ENCODE peak calls at places on chromosomes 4 and X, in four cellular contexts. One of them, this sample, is unnamed.

GRCh38 chr4:183416878-183417277 is 27.6 kb upstream of the CDKN2AIP start:
- DNase-seq in GM23338: no peak
- DNase-seq in SK-N-SH: no peak
- DNase-seq in HCT116: no peak
- DNase-seq in this sample: no peak

GRCh38 chr4:144090744-144091143 is 49.8 kb downstream of the GYPA start:
- DNase-seq in GM23338: peak; percentile 9
- DNase-seq in SK-N-SH: no peak
- DNase-seq in HCT116: no peak
- DNase-seq in this sample: no peak

GRCh38 chr4:1776521-1777161 is 16.5 kb upstream of the FGFR3 start:
- DNase-seq in GM23338: no peak
- DNase-seq in SK-N-SH: no peak
- DNase-seq in HCT116: no peak
- DNase-seq in this sample: no peak

GRCh38 chr4:39446842-39447573 is 11.7 kb downstream of the RPL9 start:
- DNase-seq in GM23338: peak; percentile 91
- DNase-seq in SK-N-SH: no peak
- DNase-seq in HCT116: no peak
- DNase-seq in this sample: no peak

GRCh38 chr4:152079543-152080293 is 318.9 kb upstream of the GATB start:
- DNase-seq in GM23338: no peak
- DNase-seq in SK-N-SH: no peak
- DNase-seq in HCT116: no peak
- DNase-seq in this sample: no peak

GRCh38 chr4:6182390-6183280 is 17.7 kb downstream of the JAKMIP1 start:
- DNase-seq in GM23338: no peak
- DNase-seq in SK-N-SH: no peak
- DNase-seq in HCT116: no peak
- DNase-seq in this sample: no peak

GRCh38 chr4:141455651-141456050 is 180.7 kb upstream of the IL15 start:
- DNase-seq in GM23338: no peak
- DNase-seq in SK-N-SH: no peak
- DNase-seq in HCT116: no peak
- DNase-seq in this sample: no peak

GRCh38 chrX:105314468-105314867 is 94.0 kb upstream of the TEX13A start:
- DNase-seq in GM23338: no peak
- DNase-seq in SK-N-SH: no peak
- DNase-seq in HCT116: no peak
- DNase-seq in this sample: no peak

GRCh38 chr4:148649669-148650331 is 207.6 kb upstream of the NR3C2 start:
- DNase-seq in GM23338: no peak
- DNase-seq in SK-N-SH: no peak
- DNase-seq in HCT116: no peak
- DNase-seq in this sample: no peak

GRCh38 chrX:100413231-100413630 is 3.2 kb upstream of the PCDH19 start:
- DNase-seq in GM23338: peak; percentile 80
- DNase-seq in SK-N-SH: peak; percentile 63
- DNase-seq in HCT116: no peak
- DNase-seq in this sample: peak; percentile 4

GRCh38 chrX:99469439-99469838 is 940.6 kb downstream of the PCDH19 start:
- DNase-seq in GM23338: no peak
- DNase-seq in SK-N-SH: no peak
- DNase-seq in HCT116: no peak
- DNase-seq in this sample: no peak

GRCh38 chr4:152045781-152046571 is 285.2 kb upstream of the GATB start:
- DNase-seq in GM23338: peak; percentile 96
- DNase-seq in SK-N-SH: no peak
- DNase-seq in HCT116: peak; percentile 59
- DNase-seq in this sample: no peak

GRCh38 chr4:64121803-64122202 is 287.4 kb downstream of the TECRL start:
- DNase-seq in GM23338: no peak
- DNase-seq in SK-N-SH: no peak
- DNase-seq in HCT116: no peak
- DNase-seq in this sample: no peak

GRCh38 chr4:127484101-127484500 is 148.7 kb upstream of the INTU start:
- DNase-seq in GM23338: no peak
- DNase-seq in SK-N-SH: no peak
- DNase-seq in HCT116: no peak
- DNase-seq in this sample: no peak

GRCh38 chr4:127482049-127482448 is 150.7 kb upstream of the INTU start:
- DNase-seq in GM23338: no peak
- DNase-seq in SK-N-SH: no peak
- DNase-seq in HCT116: no peak
- DNase-seq in this sample: no peak

GRCh38 chr4:127486248-127486647 is 146.5 kb upstream of the INTU start:
- DNase-seq in GM23338: no peak
- DNase-seq in SK-N-SH: no peak
- DNase-seq in HCT116: no peak
- DNase-seq in this sample: no peak
- H3K4me3 ChIP-seq in GM23338: no peak overlapping the region
- H3K4me3 ChIP-seq in SK-N-SH: no peak overlapping the region
- H3K4me3 ChIP-seq in HCT116: no peak overlapping the region
- H3K4me3 ChIP-seq in this sample: no peak overlapping the region

GRCh38 chrX:147626605-147627004 is 285.1 kb upstream of the FMR1 start:
- DNase-seq in GM23338: no peak
- DNase-seq in SK-N-SH: no peak
- DNase-seq in HCT116: no peak
- DNase-seq in this sample: no peak
- TF ChIP-seq REST in GM23338: no peak
- TF ChIP-seq REST in SK-N-SH: no peak
- TF ChIP-seq REST in HCT116: no peak
- TF ChIP-seq REST in this sample: no peak

GRCh38 chr4:121764303-121764701 is 662 bp downstream of the SMIM43 start:
- DNase-seq in GM23338: no peak
- DNase-seq in SK-N-SH: no peak
- DNase-seq in HCT116: no peak
- DNase-seq in this sample: no peak
- H3K4me3 ChIP-seq in GM23338: peak overlapping the region; percentile 80
- H3K4me3 ChIP-seq in SK-N-SH: peak overlapping the region; percentile 61
- H3K4me3 ChIP-seq in HCT116: no peak overlapping the region
- H3K4me3 ChIP-seq in this sample: no peak overlapping the region

DNA sequence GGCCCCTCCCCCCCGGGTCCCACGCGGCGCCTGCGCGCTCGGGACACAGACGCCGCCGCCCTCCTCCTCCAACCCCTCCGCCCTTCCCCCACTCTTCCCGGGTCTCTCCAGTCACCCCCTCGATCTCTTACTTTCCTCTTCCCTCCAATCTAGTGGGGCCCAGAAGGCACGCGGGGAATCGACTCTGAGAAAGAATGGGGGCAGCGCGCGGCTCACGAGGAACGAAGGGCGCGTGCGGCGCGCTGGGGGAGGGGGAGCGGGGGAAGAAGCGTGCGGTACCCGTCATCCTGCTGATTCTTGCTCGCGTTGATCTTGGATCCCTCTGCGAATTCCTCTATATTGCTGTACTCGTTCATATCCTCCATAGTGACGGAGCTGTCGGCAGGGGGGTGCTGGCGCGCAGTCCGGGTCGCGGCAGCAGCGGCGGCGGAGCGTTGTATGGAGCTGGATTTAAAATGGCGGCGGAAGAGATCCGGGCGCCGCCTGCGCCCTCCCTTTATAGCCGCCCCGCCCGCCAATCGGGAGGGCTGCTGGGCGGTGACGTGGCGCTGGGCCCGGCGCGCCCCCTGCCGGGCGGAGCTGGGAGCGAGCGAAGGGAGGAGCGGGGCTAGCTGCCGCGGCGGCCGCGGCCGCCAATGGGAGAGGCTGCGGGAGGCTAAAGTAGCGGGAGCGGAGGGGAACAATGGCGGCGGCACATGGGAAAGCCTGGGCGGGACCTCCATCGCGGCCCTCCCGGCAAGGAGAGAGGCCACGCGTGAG is 1.1 kb downstream of the HNRNPDL start:
- DNase-seq in GM23338: peak; percentile 90
- DNase-seq in SK-N-SH: peak; percentile 96
- DNase-seq in HCT116: peak; percentile 76
- DNase-seq in this sample: peak; percentile 89
- TF ChIP-seq REST in GM23338: no peak
- TF ChIP-seq REST in SK-N-SH: peak; percentile 13
- TF ChIP-seq REST in HCT116: no peak
- TF ChIP-seq REST in this sample: peak; percentile 51

GRCh38 chrX:25001808-25002657 is 13.7 kb downstream of the ARX start:
- DNase-seq in GM23338: no peak
- DNase-seq in SK-N-SH: no peak
- DNase-seq in HCT116: no peak
- DNase-seq in this sample: no peak

GRCh38 chrX:25002658-25003015 is 13.1 kb downstream of the ARX start:
- DNase-seq in GM23338: no peak
- DNase-seq in SK-N-SH: no peak
- DNase-seq in HCT116: no peak
- DNase-seq in this sample: no peak

GRCh38 chrX:25004485-25005032 is 11.2 kb downstream of the ARX start:
- DNase-seq in GM23338: no peak
- DNase-seq in SK-N-SH: no peak
- DNase-seq in HCT116: no peak
- DNase-seq in this sample: no peak

GRCh38 chrX:25004040-25004439 is 11.7 kb downstream of the ARX start:
- DNase-seq in GM23338: no peak
- DNase-seq in SK-N-SH: no peak
- DNase-seq in HCT116: no peak
- DNase-seq in this sample: no peak

DNA sequence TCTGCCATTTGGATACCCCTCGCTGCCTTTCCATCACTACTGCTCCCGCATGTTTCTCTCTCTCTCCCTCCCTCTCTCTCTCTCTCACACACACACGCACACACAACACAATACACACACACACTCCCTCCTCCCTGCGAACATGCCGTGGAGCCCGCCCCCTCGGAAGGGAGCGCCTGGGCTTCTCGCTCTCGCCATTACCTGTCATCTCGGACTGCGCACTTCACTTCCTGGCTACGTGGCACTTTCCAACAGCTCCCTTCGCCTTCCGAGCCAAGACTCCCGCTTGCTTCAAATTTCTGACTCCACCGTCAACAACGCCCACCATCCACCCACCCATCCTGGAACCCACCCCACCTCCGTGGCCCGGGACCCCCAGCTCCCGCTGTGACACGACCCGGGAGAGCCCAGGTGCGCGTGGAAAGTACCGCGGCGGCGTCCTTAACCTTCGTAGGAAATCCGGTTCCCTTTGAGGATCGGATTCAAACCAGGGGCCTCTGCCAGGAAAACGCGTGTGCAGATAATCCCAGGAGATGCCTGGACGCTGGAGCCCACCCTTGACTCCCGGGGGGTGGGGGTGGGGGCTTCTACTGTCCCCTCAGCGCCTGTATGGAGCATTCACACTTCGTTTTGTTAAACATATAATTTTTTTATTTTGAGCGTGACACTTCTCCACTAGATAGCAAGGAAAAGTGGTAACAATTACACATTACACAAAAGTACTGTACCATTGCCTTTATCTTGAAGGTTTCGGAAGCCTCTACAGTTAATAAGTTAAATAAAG is 12.5 kb downstream of the ARX start:
- DNase-seq in GM23338: peak; percentile 67
- DNase-seq in SK-N-SH: no peak
- DNase-seq in HCT116: no peak
- DNase-seq in this sample: no peak
- H3K4me3 ChIP-seq in GM23338: peak overlapping the region; percentile 54
- H3K4me3 ChIP-seq in SK-N-SH: no peak overlapping the region
- H3K4me3 ChIP-seq in HCT116: no peak overlapping the region
- H3K4me3 ChIP-seq in this sample: no peak overlapping the region

GRCh38 chr4:164396439-164396838 is 357.5 kb upstream of the SMIM31 start:
- DNase-seq in GM23338: peak; percentile 14
- DNase-seq in SK-N-SH: no peak
- DNase-seq in HCT116: no peak
- DNase-seq in this sample: no peak
- TF ChIP-seq REST in GM23338: peak; percentile 77
- TF ChIP-seq REST in SK-N-SH: peak; percentile 75
- TF ChIP-seq REST in HCT116: peak; percentile 57
- TF ChIP-seq REST in this sample: peak; percentile 85

GRCh38 chr4:67480810-67481209 is 64.5 kb downstream of the CENPC start:
- DNase-seq in GM23338: no peak
- DNase-seq in SK-N-SH: no peak
- DNase-seq in HCT116: no peak
- DNase-seq in this sample: no peak
- H3K4me3 ChIP-seq in GM23338: no peak overlapping the region
- H3K4me3 ChIP-seq in SK-N-SH: no peak overlapping the region
- H3K4me3 ChIP-seq in HCT116: no peak overlapping the region
- H3K4me3 ChIP-seq in this sample: no peak overlapping the region

GRCh38 chrX:38150993-38151392 is 69.7 kb downstream of the SRPX start:
- DNase-seq in GM23338: no peak
- DNase-seq in SK-N-SH: no peak
- DNase-seq in HCT116: no peak
- DNase-seq in this sample: no peak
- TF ChIP-seq REST in GM23338: no peak
- TF ChIP-seq REST in SK-N-SH: no peak
- TF ChIP-seq REST in HCT116: no peak
- TF ChIP-seq REST in this sample: no peak

GRCh38 chr4:30720656-30721352 is 635 bp downstream of the PCDH7 start:
- DNase-seq in GM23338: peak; percentile 64
- DNase-seq in SK-N-SH: peak; percentile 55
- DNase-seq in HCT116: no peak
- DNase-seq in this sample: no peak

GRCh38 chr4:30722916-30723270 is 2.7 kb downstream of the PCDH7 start:
- DNase-seq in GM23338: peak; percentile 45
- DNase-seq in SK-N-SH: peak; percentile 14
- DNase-seq in HCT116: no peak
- DNase-seq in this sample: no peak

GRCh38 chr4:30720021-30720655 is at the start of gene PCDH7:
- DNase-seq in GM23338: peak; percentile 77
- DNase-seq in SK-N-SH: peak; percentile 46
- DNase-seq in HCT116: no peak
- DNase-seq in this sample: no peak

GRCh38 chr4:30722092-30722915 is 2.1 kb downstream of the PCDH7 start:
- DNase-seq in GM23338: peak; percentile 73
- DNase-seq in SK-N-SH: no peak
- DNase-seq in HCT116: no peak
- DNase-seq in this sample: no peak

GRCh38 chr4:30721353-30722091 is 1.4 kb downstream of the PCDH7 start:
- DNase-seq in GM23338: peak; percentile 52
- DNase-seq in SK-N-SH: peak; percentile 86
- DNase-seq in HCT116: no peak
- DNase-seq in this sample: no peak
- H3K4me3 ChIP-seq in GM23338: peak overlapping the region; percentile 96
- H3K4me3 ChIP-seq in SK-N-SH: peak overlapping the region; percentile 69
- H3K4me3 ChIP-seq in HCT116: no peak overlapping the region
- H3K4me3 ChIP-seq in this sample: no peak overlapping the region